ENCODE peak calls at places on chromosomes 11 and 22, in six cellular contexts. J is Calu3, X is PC-9, U is fibroblast of mammary gland, K is thyroid gland, L is cardiac muscle cell. P is an unnamed sample.

GRCh38 chr11:9527481-9528140 is 45.9 kb upstream of the WEE1 start:
- DNase-seq in L (no peak), K (no peak), J (no peak), U (peak; percentile 91), X (peak; percentile 67), P (no peak)

GRCh38 chr22:37686002-37686982 is at the start of gene NOL12:
- DNase-seq in X (peak; percentile 83), J (peak; percentile 84), K (peak; percentile 76), U (peak; percentile 86), L (peak; percentile 91), P (peak; percentile 83)

GRCh38 chr11:22477312-22477711 is 139.1 kb downstream of the SLC17A6 start:
- DNase-seq in X (no peak), J (no peak), K (no peak), L (no peak), U (peak; percentile 33), P (no peak)

GRCh38 chr11:102109896-102110760 is at the start of gene YAP1:
- DNase-seq in U (peak; percentile 87), X (peak; percentile 80), L (peak; percentile 93), K (peak; percentile 92), J (peak; percentile 85), P (peak; percentile 82)

GRCh38 chr11:3802016-3802790 is 4.8 kb upstream of the NUP98 start:
- DNase-seq in U (peak; percentile 79), X (no peak), K (no peak), J (no peak), L (no peak), P (no peak)

GRCh38 chr11:106101797-106102196 is 24.3 kb downstream of the AASDHPPT start:
- DNase-seq in K (no peak), X (peak; percentile 42), L (no peak), J (no peak), U (peak; percentile 83), P (no peak)

GRCh38 chr11:130631119-130631518 is 182.7 kb downstream of the ADAMTS15 start:
- DNase-seq in K (no peak), L (no peak), X (peak; percentile 89), U (peak; percentile 98), J (peak; percentile 19), P (no peak)

GRCh38 chr22:22938672-22939536 is 51.3 kb downstream of the IGLL5 start:
- DNase-seq in K (no peak), J (no peak), X (no peak), U (no peak), L (no peak), P (no peak)

GRCh38 chr22:22085702-22086500 is 103.3 kb upstream of the TOP3B start:
- DNase-seq in J (peak; percentile 39), K (no peak), X (no peak), U (peak; percentile 62), L (no peak), P (no peak)

GRCh38 chr11:19200410-19201201 is 1.2 kb downstream of the CSRP3 start:
- DNase-seq in U (peak; percentile 73), J (peak; percentile 32), L (no peak), X (peak; percentile 84), K (no peak), P (no peak)

GRCh38 chr11:10927533-10927932 is 69.7 kb upstream of the ZBED5 start:
- DNase-seq in U (no peak), L (no peak), X (peak; percentile 75), J (peak; percentile 9), K (peak; percentile 80), P (no peak)

GRCh38 chr11:11987503-11988022 is 20.9 kb downstream of the DKK3 start:
- DNase-seq in J (peak; percentile 32), L (no peak), X (peak; percentile 47), K (no peak), U (peak; percentile 54), P (no peak)
- TF ChIP-seq CTCF in J (no peak), L (peak; percentile 55), X (peak; percentile 62), K (no peak), U (peak; percentile 51), P (peak; percentile 81)

GRCh38 chr11:103936059-103936458 is 100.4 kb upstream of the DDI1 start:
- DNase-seq in K (no peak), U (peak; percentile 64), J (no peak), X (no peak), L (no peak), P (no peak)
- TF ChIP-seq CTCF in K (no peak), U (no peak), J (no peak), X (no peak), L (no peak), P (no peak)

DNA sequence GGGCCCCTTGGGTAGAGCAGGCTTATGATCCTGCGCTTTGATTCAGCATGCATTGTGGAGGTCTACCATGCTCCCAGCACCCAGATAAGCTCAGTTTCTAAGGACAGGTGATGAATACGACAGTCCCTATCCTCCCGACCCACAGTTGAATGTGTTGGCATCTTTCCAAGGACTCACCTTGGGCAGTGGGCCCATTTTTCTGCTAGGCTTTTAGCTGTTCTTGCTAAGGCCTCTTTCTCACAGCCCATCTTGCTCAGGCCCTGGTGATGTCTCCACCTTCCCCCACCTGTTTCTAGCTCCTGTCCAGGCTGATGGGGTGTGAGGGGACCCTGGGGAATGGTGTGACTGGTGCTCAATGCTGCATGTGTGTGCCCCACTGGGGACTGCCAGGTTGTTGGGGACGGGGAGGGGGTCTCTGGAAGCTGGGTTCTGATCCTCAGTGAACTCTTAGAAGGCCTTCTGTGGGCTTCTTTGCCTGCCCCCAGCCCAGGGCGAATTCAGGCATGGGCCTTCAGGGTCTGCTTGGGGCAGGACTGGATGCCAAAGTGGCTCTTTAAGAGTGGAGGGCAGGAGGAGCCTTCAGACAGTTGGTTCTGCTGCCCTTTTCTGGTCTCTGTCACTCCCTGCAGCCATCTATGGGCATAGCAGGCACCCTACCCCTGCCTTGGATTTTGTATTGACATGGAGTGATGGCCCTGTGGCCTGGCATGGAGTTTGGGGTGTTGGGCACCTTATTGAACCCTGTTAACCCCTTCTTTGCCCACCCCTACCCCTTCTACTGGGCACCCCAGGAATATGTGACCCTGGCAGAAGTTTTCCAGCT is 33.1 kb downstream of the PHLDB1 start:
- DNase-seq in X (no peak), K (peak; percentile 45), L (no peak), U (no peak), J (peak; percentile 3), P (no peak)
- TF ChIP-seq CTCF in X (peak; percentile 64), K (peak; percentile 56), L (no peak), U (no peak), J (no peak), P (no peak)

DNA sequence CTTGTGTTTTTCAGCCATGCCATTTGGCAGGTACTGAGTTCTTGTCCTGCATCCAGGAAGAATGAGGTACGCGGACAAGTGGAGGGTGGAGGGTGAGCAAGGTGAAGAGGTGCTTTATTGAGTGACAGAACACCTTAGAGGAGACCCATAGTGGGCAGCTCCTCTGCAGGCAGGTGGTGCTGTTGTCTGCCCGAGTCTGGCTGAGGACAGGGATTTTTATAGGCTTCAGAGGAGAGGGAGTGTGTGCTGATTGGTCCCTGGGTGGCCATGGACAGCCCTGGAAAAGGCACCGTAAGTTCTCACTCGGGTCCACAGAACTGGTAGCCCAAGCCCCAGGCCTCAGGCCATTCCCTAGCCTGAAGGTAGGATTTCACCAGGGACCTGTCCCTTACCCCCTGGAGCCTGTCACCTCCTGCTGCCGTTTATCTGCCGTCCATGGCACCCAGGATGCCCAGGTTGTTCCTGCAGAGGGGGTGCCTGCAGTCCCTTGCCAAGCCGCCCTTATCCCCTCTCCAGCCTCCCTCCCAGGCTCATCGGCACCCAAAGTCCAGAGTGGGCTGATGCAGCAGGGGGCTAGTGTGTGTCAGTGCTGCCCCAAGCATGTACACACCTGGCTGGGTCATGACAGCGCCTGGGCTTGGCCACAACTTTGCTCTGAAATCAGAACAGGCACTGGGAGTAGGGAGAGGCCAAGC is 213.6 kb downstream of the LRRC4C start:
- DNase-seq in X (no peak), J (no peak), U (no peak), L (no peak), K (peak; percentile 1), P (no peak)
- TF ChIP-seq CTCF in X (no peak), J (no peak), U (no peak), L (no peak), K (no peak), P (no peak)

GRCh38 chr11:12198261-12198925 is 88.0 kb downstream of the MICAL2 start:
- DNase-seq in L (no peak), J (no peak), U (no peak), X (no peak), K (no peak), P (no peak)

GRCh38 chr11:12196862-12197261 is 86.5 kb downstream of the MICAL2 start:
- DNase-seq in L (no peak), K (no peak), J (no peak), U (no peak), X (no peak), P (no peak)

GRCh38 chr11:12200359-12201015 is 90.1 kb downstream of the MICAL2 start:
- DNase-seq in K (peak; percentile 21), U (peak; percentile 77), L (no peak), J (no peak), X (no peak), P (no peak)

GRCh38 chr11:12201016-12201985 is 90.9 kb downstream of the MICAL2 start:
- DNase-seq in X (no peak), J (no peak), L (peak; percentile 72), K (peak; percentile 17), U (peak; percentile 91), P (no peak)

DNA sequence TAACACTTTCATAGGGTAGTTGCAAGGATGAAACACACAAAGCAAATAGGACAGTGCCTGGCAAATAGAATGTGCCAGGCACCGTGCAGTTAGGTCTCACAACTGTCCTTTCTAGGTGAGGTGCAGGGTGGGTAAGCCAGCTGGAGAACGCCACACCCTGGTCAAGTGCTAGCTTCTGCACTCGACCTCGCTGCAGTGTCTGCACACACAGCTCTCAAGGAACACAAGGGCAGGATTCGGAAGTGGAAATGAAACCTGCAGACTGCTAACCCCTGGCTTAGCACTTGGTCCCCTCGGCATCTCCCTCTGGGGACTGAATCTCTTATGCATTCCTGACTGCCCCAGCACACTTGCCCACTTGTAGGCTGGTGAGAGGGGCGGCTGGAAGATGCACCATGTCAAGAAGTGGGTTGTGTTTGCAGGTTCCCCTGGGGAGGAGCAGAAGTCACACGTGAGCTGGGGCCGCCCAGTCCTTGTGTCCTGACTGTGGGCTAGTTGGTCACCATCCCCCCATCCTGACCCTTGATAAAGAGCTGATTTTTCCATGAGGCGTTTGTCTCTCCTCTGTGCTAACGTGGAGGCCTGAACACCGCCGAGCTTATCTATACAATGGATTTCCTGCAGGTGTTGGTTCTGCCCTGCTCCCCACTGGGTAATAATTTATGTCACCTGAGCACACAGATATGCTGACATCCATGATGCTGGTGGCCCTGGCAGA is 89.0 kb downstream of the MICAL2 start:
- DNase-seq in X (no peak), K (no peak), U (no peak), L (peak; percentile 36), J (no peak), P (no peak)
- TF ChIP-seq CTCF in X (no peak), K (no peak), U (no peak), L (no peak), J (no peak), P (no peak)

GRCh38 chr22:32218470-32218869 is 13.6 kb upstream of the RFPL2 start:
- DNase-seq in L (no peak), K (no peak), J (no peak), X (no peak), U (no peak), P (no peak)
- TF ChIP-seq CTCF in L (no peak), K (no peak), J (no peak), X (no peak), U (no peak), P (no peak)

P was measured in mesothelial cell of epicardium.